ENCODE peak calls at places on chromosome 9, in eight cellular contexts. N, P, M, C, U, R, V and J are unnamed samples.

GRCh38 chr9:91489391-91489899 is 65.8 kb upstream of the NFIL3 start:
- ATAC-seq in N (no peak), P (peak; percentile 43), M (peak; percentile 81), C (no peak), U (no peak), R (no peak), V (no peak), J (no peak)

GRCh38 chr9:85523202-85523601 is 218.6 kb downstream of the AGTPBP1 start:
- ATAC-seq in N (no peak), P (no peak), M (no peak), C (no peak), U (no peak), R (no peak), V (no peak), J (no peak)

GRCh38 chr9:27125936-27126335 is 16.9 kb downstream of the TEK start:
- ATAC-seq in N (no peak), P (no peak), M (no peak), C (no peak), U (no peak), R (no peak), V (no peak), J (no peak)

GRCh38 chr9:97906236-97906831 is 16.0 kb downstream of the TRMO start:
- ATAC-seq in N (no peak), P (peak; percentile 18), M (peak; percentile 84), C (peak; percentile 68), U (peak; percentile 14), R (peak; percentile 57), V (peak; percentile 30), J (peak; percentile 57)

GRCh38 chr9:38380872-38381534 is 11.5 kb upstream of the ALDH1B1 start:
- ATAC-seq in N (no peak), P (no peak), M (peak; percentile 57), C (no peak), U (no peak), R (no peak), V (no peak), J (no peak)

GRCh38 chr9:81113408-81114124 is 575.8 kb downstream of the TLE1 start:
- ATAC-seq in N (no peak), P (no peak), M (peak; percentile 59), C (no peak), U (no peak), R (peak; percentile 14), V (no peak), J (no peak)

GRCh38 chr9:20041717-20042116 is 252.9 kb upstream of the SLC24A2 start:
- ATAC-seq in N (no peak), P (no peak), M (peak; percentile 63), C (peak; percentile 69), U (peak; percentile 39), R (no peak), V (no peak), J (no peak)

GRCh38 chr9:69806642-69807041 is 14.0 kb upstream of the CFAP95 start:
- ATAC-seq in N (peak; percentile 47), P (no peak), M (no peak), C (no peak), U (no peak), R (no peak), V (no peak), J (no peak)

GRCh38 chr9:88748566-88749238 is 213.7 kb downstream of the NXNL2 start:
- ATAC-seq in N (no peak), P (no peak), M (peak; percentile 84), C (no peak), U (no peak), R (no peak), V (no peak), J (peak; percentile 60)